ENCODE peak calls at places on chromosomes 13 and 19, in four cellular contexts. One of them, this sample, is unnamed.

GRCh38 chr13:33258437-33259193 is 26.9 kb downstream of the STARD13 start:
- DNase-seq in H9: no peak
- DNase-seq in astrocyte: no peak
- DNase-seq in fibroblast of lung: peak; percentile 83
- DNase-seq in this sample: no peak

GRCh38 chr19:14081797-14082674 is 3.5 kb downstream of the C19orf67 start:
- DNase-seq in astrocyte: peak; percentile 31
- DNase-seq in H9: no peak
- DNase-seq in fibroblast of lung: no peak
- DNase-seq in this sample: peak; percentile 17

GRCh38 chr13:52845766-52846566 is 2.5 kb downstream of the PCDH8 start:
- DNase-seq in fibroblast of lung: peak; percentile 1
- DNase-seq in H9: peak; percentile 88
- DNase-seq in astrocyte: no peak
- DNase-seq in this sample: no peak

GRCh38 chr19:50549927-50550593 is 18.2 kb downstream of the LRRC4B start:
- DNase-seq in fibroblast of lung: no peak
- DNase-seq in H9: no peak
- DNase-seq in astrocyte: no peak
- DNase-seq in this sample: no peak

GRCh38 chr19:32642771-32643170 is 32.2 kb downstream of the ANKRD27 start:
- DNase-seq in astrocyte: no peak
- DNase-seq in fibroblast of lung: no peak
- DNase-seq in H9: no peak
- DNase-seq in this sample: no peak

GRCh38 chr19:12994701-12995595 is at the start of gene NFIX:
- DNase-seq in astrocyte: no peak
- DNase-seq in H9: no peak
- DNase-seq in fibroblast of lung: peak; percentile 59
- DNase-seq in this sample: peak; percentile 69

GRCh38 chr19:11581740-11582139 is 4.3 kb upstream of the ACP5 start:
- DNase-seq in fibroblast of lung: no peak
- DNase-seq in astrocyte: peak; percentile 16
- DNase-seq in H9: no peak
- DNase-seq in this sample: no peak

GRCh38 chr13:49580980-49581680 is 4.2 kb downstream of the RCBTB1 start:
- DNase-seq in fibroblast of lung: no peak
- DNase-seq in H9: no peak
- DNase-seq in astrocyte: no peak
- DNase-seq in this sample: no peak

GRCh38 chr19:35095667-35096368 is 19.8 kb upstream of the FXYD3 start:
- DNase-seq in H9: no peak
- DNase-seq in astrocyte: no peak
- DNase-seq in fibroblast of lung: no peak
- DNase-seq in this sample: no peak

GRCh38 chr13:44030615-44031014 is 150.9 kb downstream of the LACC1 start:
- DNase-seq in fibroblast of lung: no peak
- DNase-seq in H9: no peak
- DNase-seq in astrocyte: no peak
- DNase-seq in this sample: no peak

GRCh38 chr13:44022196-44022595 is 142.5 kb downstream of the LACC1 start:
- DNase-seq in astrocyte: peak; percentile 66
- DNase-seq in H9: no peak
- DNase-seq in fibroblast of lung: no peak
- DNase-seq in this sample: peak; percentile 41

GRCh38 chr13:44021422-44021821 is 141.7 kb downstream of the LACC1 start:
- DNase-seq in fibroblast of lung: no peak
- DNase-seq in H9: no peak
- DNase-seq in astrocyte: no peak
- DNase-seq in this sample: peak; percentile 5

GRCh38 chr13:44024496-44025155 is 144.9 kb downstream of the LACC1 start:
- DNase-seq in H9: no peak
- DNase-seq in fibroblast of lung: no peak
- DNase-seq in astrocyte: no peak
- DNase-seq in this sample: no peak

DNA sequence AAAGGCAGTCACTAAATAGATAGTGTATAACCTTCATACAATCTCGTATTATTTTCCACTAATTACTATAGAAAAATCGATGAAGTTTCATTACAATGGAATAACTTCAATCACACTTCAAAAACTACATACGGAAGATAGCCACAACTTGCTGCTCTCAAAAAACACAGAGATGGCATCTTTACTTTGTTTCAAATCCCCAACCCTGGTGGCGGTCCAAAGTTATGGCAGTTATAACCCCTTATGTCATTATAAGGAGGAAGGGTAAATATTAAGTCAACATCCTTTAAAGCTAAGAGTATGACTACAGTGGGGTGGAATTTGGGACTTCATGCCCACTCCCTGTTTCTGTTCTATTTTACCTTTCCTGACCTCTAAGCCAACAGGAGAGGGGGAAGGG is 146.5 kb downstream of the LACC1 start:
- DNase-seq in astrocyte: no peak
- DNase-seq in H9: no peak
- DNase-seq in fibroblast of lung: no peak
- DNase-seq in this sample: no peak
- TF ChIP-seq CTCF in astrocyte: no peak
- TF ChIP-seq CTCF in H9: peak; percentile 27
- TF ChIP-seq CTCF in fibroblast of lung: no peak
- TF ChIP-seq CTCF in this sample: no peak

GRCh38 chr19:55958356-55958755 is 10.7 kb downstream of the NLRP8 start:
- DNase-seq in H9: no peak
- DNase-seq in astrocyte: no peak
- DNase-seq in fibroblast of lung: no peak
- DNase-seq in this sample: peak; percentile 96

GRCh38 chr19:55956431-55956830 is 8.8 kb downstream of the NLRP8 start:
- DNase-seq in H9: no peak
- DNase-seq in astrocyte: no peak
- DNase-seq in fibroblast of lung: no peak
- DNase-seq in this sample: peak; percentile 60

GRCh38 chr19:55959996-55960675 is 12.5 kb downstream of the NLRP8 start:
- DNase-seq in H9: no peak
- DNase-seq in astrocyte: no peak
- DNase-seq in fibroblast of lung: no peak
- DNase-seq in this sample: no peak

GRCh38 chr19:55962186-55962585 is 14.6 kb downstream of the NLRP8 start:
- DNase-seq in fibroblast of lung: no peak
- DNase-seq in H9: no peak
- DNase-seq in astrocyte: no peak
- DNase-seq in this sample: peak; percentile 72
- H3K27me3 ChIP-seq in fibroblast of lung: no peaks in the 10 kb centered on the region
- H3K27me3 ChIP-seq in H9: no peaks in the 10 kb centered on the region
- H3K27me3 ChIP-seq in astrocyte: no peaks in the 10 kb centered on the region
- H3K27me3 ChIP-seq in this sample: no peaks in the 10 kb centered on the region

GRCh38 chr19:49338023-49338677 is 2.9 kb downstream of the CD37 start:
- DNase-seq in H9: peak; percentile 76
- DNase-seq in fibroblast of lung: no peak
- DNase-seq in astrocyte: no peak
- DNase-seq in this sample: no peak

GRCh38 chr19:49338691-49339363 is 3.6 kb downstream of the CD37 start:
- DNase-seq in H9: peak; percentile 98
- DNase-seq in astrocyte: peak; percentile 16
- DNase-seq in fibroblast of lung: peak; percentile 19
- DNase-seq in this sample: peak; percentile 94

GRCh38 chr19:49340069-49340864 is 5.1 kb downstream of the CD37 start:
- DNase-seq in astrocyte: no peak
- DNase-seq in H9: peak; percentile 82
- DNase-seq in fibroblast of lung: peak; percentile 11
- DNase-seq in this sample: no peak

GRCh38 chr19:49340865-49341718 is 5.9 kb downstream of the CD37 start:
- DNase-seq in fibroblast of lung: no peak
- DNase-seq in H9: no peak
- DNase-seq in astrocyte: no peak
- DNase-seq in this sample: no peak

GRCh38 chr19:49339364-49340068 is 4.3 kb downstream of the CD37 start:
- DNase-seq in fibroblast of lung: peak; percentile 87
- DNase-seq in H9: peak; percentile 98
- DNase-seq in astrocyte: peak; percentile 84
- DNase-seq in this sample: peak; percentile 93
- H3K9ac ChIP-seq in fibroblast of lung: no peak overlapping the region
- H3K9ac ChIP-seq in H9: no peak overlapping the region
- H3K9ac ChIP-seq in astrocyte: no peak overlapping the region
- H3K9ac ChIP-seq in this sample: no peak overlapping the region

DNA sequence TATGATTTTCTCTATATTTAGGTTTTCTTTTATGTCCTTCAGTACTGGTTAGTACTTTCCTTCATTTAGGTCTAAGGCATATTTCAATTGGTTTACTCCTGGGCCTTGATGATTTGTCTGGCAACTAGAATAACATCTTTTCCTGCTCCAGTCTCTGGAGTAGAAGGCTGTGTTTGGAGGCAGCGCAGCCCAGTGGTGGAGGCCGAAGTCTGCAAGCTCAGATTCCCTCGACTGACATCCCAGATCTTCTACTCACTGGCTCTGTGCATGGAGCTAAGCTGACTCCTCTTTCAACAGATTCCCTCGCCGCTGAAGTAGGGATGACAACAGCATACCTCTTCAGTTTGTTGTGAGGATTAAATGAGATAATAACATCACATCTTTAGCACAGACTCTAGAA is 141.0 kb downstream of the RAP2A start:
- DNase-seq in astrocyte: no peak
- DNase-seq in fibroblast of lung: peak; percentile 65
- DNase-seq in H9: peak; percentile 72
- DNase-seq in this sample: peak; percentile 59
- TF ChIP-seq CTCF in astrocyte: no peak
- TF ChIP-seq CTCF in fibroblast of lung: peak; percentile 67
- TF ChIP-seq CTCF in H9: peak; percentile 62
- TF ChIP-seq CTCF in this sample: peak; percentile 72

GRCh38 chr19:41595890-41596280 is 19.9 kb downstream of the CEACAM21 start:
- DNase-seq in H9: no peak
- DNase-seq in astrocyte: no peak
- DNase-seq in fibroblast of lung: no peak
- DNase-seq in this sample: no peak
- H3K27me3 ChIP-seq in H9: no peaks in the 10 kb centered on the region
- H3K27me3 ChIP-seq in astrocyte: no peaks in the 10 kb centered on the region
- H3K27me3 ChIP-seq in fibroblast of lung: no peaks in the 10 kb centered on the region
- H3K27me3 ChIP-seq in this sample: no peaks in the 10 kb centered on the region

DNA sequence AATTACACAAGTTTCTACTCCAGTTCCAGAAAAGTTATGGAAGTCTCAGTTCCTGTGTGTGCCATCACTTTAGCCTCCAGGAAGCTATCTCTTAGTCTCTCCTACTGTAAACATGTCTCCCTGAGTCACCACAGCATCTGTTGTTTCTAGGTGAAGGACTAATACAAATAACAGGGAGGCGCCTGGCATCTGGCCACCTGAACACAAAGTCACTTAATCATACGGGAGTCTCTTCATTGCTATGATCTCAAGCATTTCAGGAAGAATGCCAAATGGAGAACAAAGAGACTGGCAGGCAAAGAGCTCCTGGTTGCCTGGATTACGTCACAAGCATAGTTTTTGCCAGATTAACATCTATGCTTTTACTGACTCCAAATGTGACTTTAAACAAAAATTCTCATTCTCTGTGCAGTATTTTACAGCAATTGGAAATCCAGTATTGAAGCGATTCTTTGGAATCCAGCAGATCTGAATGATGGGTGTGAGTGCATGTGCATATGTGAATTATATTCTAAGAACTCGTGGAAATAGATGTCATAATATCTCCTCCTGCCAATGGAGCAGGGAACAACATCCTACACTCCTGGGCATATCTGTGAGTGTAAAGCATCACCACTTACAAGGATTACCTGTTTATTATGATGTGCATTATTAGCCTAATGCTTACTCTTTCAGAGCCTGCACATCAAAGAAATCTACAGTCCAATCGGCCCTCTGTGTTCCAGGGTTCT is 572.8 kb downstream of the PCDH9 start:
- DNase-seq in fibroblast of lung: peak; percentile 88
- DNase-seq in H9: no peak
- DNase-seq in astrocyte: peak; percentile 99
- DNase-seq in this sample: peak; percentile 97
- H3K9ac ChIP-seq in fibroblast of lung: no peak overlapping the region
- H3K9ac ChIP-seq in H9: no peak overlapping the region
- H3K9ac ChIP-seq in astrocyte: peak overlapping the region; percentile 60
- H3K9ac ChIP-seq in this sample: peak overlapping the region; percentile 34

GRCh38 chr13:97127842-97128241 is 94.3 kb upstream of the MBNL2 start:
- DNase-seq in H9: no peak
- DNase-seq in fibroblast of lung: no peak
- DNase-seq in astrocyte: no peak
- DNase-seq in this sample: no peak

GRCh38 chr13:97124237-97124636 is 97.9 kb upstream of the MBNL2 start:
- DNase-seq in astrocyte: no peak
- DNase-seq in H9: no peak
- DNase-seq in fibroblast of lung: no peak
- DNase-seq in this sample: no peak

GRCh38 chr13:97122381-97122996 is 99.6 kb upstream of the MBNL2 start:
- DNase-seq in fibroblast of lung: peak; percentile 66
- DNase-seq in astrocyte: peak; percentile 75
- DNase-seq in H9: no peak
- DNase-seq in this sample: peak; percentile 92

GRCh38 chr13:97125051-97125809 is 96.9 kb upstream of the MBNL2 start:
- DNase-seq in astrocyte: peak; percentile 89
- DNase-seq in H9: no peak
- DNase-seq in fibroblast of lung: peak; percentile 87
- DNase-seq in this sample: peak; percentile 80

GRCh38 chr13:97125810-97126738 is 96.1 kb upstream of the MBNL2 start:
- DNase-seq in H9: no peak
- DNase-seq in fibroblast of lung: no peak
- DNase-seq in astrocyte: peak; percentile 72
- DNase-seq in this sample: peak; percentile 61
- TF ChIP-seq CTCF in H9: no peak
- TF ChIP-seq CTCF in fibroblast of lung: no peak
- TF ChIP-seq CTCF in astrocyte: no peak
- TF ChIP-seq CTCF in this sample: no peak